ENCODE peak calls at places on chromosomes 2 and 18, in nine cellular contexts. F is retinal pigment epithelial cell, L is right lobe of liver, O is lower lobe of right lung, D is astrocyte of the spinal cord, H is dorsolateral prefrontal cortex, V is GM12865, T is right atrium auricular region, J is thyroid gland. A is an unnamed sample.

GRCh38 chr2:201542291-201542690 is 90.8 kb downstream of the STRADB start:
- DNase-seq in F (no peak), L (no peak), O (no peak), D (no peak), H (no peak), V (no peak), T (no peak), J (no peak), A (no peak)

GRCh38 chr2:109238580-109238979 is 109.6 kb downstream of the SH3RF3 start:
- DNase-seq in F (no peak), L (peak), O (peak), D (peak), H (peak), V (peak), T (peak), J (peak), A (peak)

GRCh38 chr2:146444987-146445386 is 1399.8 kb upstream of the ACVR2A start:
- DNase-seq in F (no peak), L (no peak), O (no peak), D (no peak), H (no peak), V (no peak), T (no peak), J (no peak), A (no peak)

GRCh38 chr2:11752906-11753305 is 6.5 kb downstream of the LPIN1 start:
- DNase-seq in F (no peak), L (no peak), O (no peak), D (no peak), H (no peak), V (no peak), T (no peak), J (no peak), A (no peak)

GRCh38 chr18:12308386-12309100 is 502 bp downstream of the TUBB6 start:
- DNase-seq in F (no peak), L (peak), O (peak), D (peak), H (no peak), V (peak), T (peak), J (peak), A (peak)

GRCh38 chr2:54850171-54851122 is 127.0 kb downstream of the EML6 start:
- DNase-seq in F (no peak), L (no peak), O (no peak), D (no peak), H (no peak), V (no peak), T (no peak), J (no peak), A (no peak)

GRCh38 chr2:175734679-175735078 is 267.4 kb downstream of the LNPK start:
- DNase-seq in F (no peak), L (no peak), O (no peak), D (no peak), H (peak), V (no peak), T (no peak), J (no peak), A (no peak)

GRCh38 chr2:159177957-159178356 is 108.5 kb downstream of the WDSUB1 start:
- DNase-seq in F (no peak), L (no peak), O (no peak), D (no peak), H (no peak), V (no peak), T (no peak), J (no peak), A (no peak)

GRCh38 chr2:173086518-173087213 is 11.0 kb downstream of the MAP3K20 start:
- DNase-seq in F (no peak), L (peak), O (no peak), D (no peak), H (no peak), V (no peak), T (no peak), J (peak), A (no peak)

GRCh38 chr18:49562481-49563129 is 748 bp downstream of the LIPG start:
- DNase-seq in F (no peak), L (no peak), O (no peak), D (no peak), H (no peak), V (no peak), T (no peak), J (peak), A (no peak)

GRCh38 chr2:48613211-48613610 is 4.4 kb upstream of the GTF2A1L start:
- DNase-seq in F (no peak), L (no peak), O (no peak), D (no peak), H (no peak), V (no peak), T (no peak), J (no peak), A (no peak)

GRCh38 chr2:152557273-152557879 is 159.9 kb downstream of the PRPF40A start:
- DNase-seq in F (no peak), L (no peak), O (no peak), D (peak), H (no peak), V (no peak), T (no peak), J (no peak), A (no peak)

GRCh38 chr2:74502720-74503505 is 3.5 kb upstream of the LBX2 start:
- DNase-seq in F (peak), L (peak), O (peak), D (peak), H (no peak), V (peak), T (peak), J (peak), A (peak)

GRCh38 chr2:222709191-222709891 is 37.9 kb downstream of the MOGAT1 start:
- DNase-seq in F (peak), L (no peak), O (peak), D (peak), H (peak), V (peak), T (peak), J (peak), A (peak)

GRCh38 chr18:410103-410502 is 90.4 kb downstream of the COLEC12 start:
- DNase-seq in F (no peak), L (no peak), O (no peak), D (no peak), H (no peak), V (no peak), T (no peak), J (no peak), A (peak)
- TF ChIP-seq CTCF in F (no peak), L (no peak), O (no peak), D (no peak), H (no peak), V (no peak), T (no peak), J (no peak), A (no peak)

GRCh38 chr2:96923810-96924774 is 54.2 kb upstream of the SEMA4C start:
- DNase-seq in F (no peak), L (no peak), O (no peak), D (no peak), H (no peak), V (no peak), T (no peak), J (peak), A (no peak)
- H3K4me3 ChIP-seq in F (no peak), L (no peak), O (no peak), D (no peak), H (peak), V (no peak), T (no peak), J (no peak), A (no peak)

DNA sequence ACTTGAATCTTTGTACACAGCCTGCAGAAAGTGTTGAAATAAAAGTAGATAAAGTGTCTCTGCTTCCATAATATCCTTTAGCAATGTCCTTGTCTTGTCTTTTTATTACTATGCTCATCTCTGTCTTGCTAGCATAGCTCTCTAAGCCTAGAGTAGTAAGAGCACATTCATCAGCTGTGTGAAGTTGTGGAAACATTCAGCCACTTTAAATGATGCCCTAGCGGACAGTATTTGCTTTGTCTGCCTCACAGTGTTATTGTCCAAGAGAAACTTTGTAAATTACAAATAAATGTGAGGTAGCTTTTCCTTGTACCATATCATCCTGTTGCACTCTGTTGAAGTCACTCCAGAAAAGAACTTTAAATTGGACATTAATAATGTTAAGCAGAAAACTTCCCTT is 60.3 kb upstream of the TTC21B start:
- DNase-seq in F (no peak), L (no peak), O (no peak), D (no peak), H (no peak), V (no peak), T (no peak), J (no peak), A (no peak)
- TF ChIP-seq CTCF in F (no peak), L (no peak), O (no peak), D (no peak), H (no peak), V (no peak), T (no peak), J (no peak), A (no peak)

GRCh38 chr18:8810157-8810556 is 104.8 kb downstream of the MTCL1 start:
- DNase-seq in F (no peak), L (no peak), O (no peak), D (no peak), H (no peak), V (no peak), T (no peak), J (no peak), A (no peak)

GRCh38 chr18:8808001-8808400 is 102.6 kb downstream of the MTCL1 start:
- DNase-seq in F (no peak), L (no peak), O (no peak), D (no peak), H (no peak), V (no peak), T (no peak), J (no peak), A (no peak)

GRCh38 chr18:8807502-8807833 is 102.1 kb downstream of the MTCL1 start:
- DNase-seq in F (no peak), L (no peak), O (no peak), D (no peak), H (no peak), V (no peak), T (no peak), J (no peak), A (no peak)

GRCh38 chr18:8811115-8811514 is 105.8 kb downstream of the MTCL1 start:
- DNase-seq in F (no peak), L (no peak), O (no peak), D (no peak), H (no peak), V (no peak), T (no peak), J (no peak), A (no peak)

GRCh38 chr18:8809514-8809913 is 104.2 kb downstream of the MTCL1 start:
- DNase-seq in F (no peak), L (no peak), O (no peak), D (no peak), H (no peak), V (no peak), T (no peak), J (no peak), A (no peak)
- H3K4me3 ChIP-seq in F (no peak), L (no peak), O (no peak), D (no peak), H (no peak), V (no peak), T (no peak), J (no peak), A (no peak)

GRCh38 chr2:115196577-115196976 is 754.1 kb downstream of the DPP10 start:
- DNase-seq in F (no peak), L (no peak), O (no peak), D (no peak), H (peak), V (no peak), T (no peak), J (no peak), A (no peak)

GRCh38 chr2:115200016-115200415 is 757.6 kb downstream of the DPP10 start:
- DNase-seq in F (no peak), L (no peak), O (no peak), D (no peak), H (peak), V (no peak), T (no peak), J (no peak), A (no peak)

GRCh38 chr2:115190459-115190858 is 748.0 kb downstream of the DPP10 start:
- DNase-seq in F (no peak), L (no peak), O (no peak), D (no peak), H (no peak), V (no peak), T (no peak), J (no peak), A (no peak)

DNA sequence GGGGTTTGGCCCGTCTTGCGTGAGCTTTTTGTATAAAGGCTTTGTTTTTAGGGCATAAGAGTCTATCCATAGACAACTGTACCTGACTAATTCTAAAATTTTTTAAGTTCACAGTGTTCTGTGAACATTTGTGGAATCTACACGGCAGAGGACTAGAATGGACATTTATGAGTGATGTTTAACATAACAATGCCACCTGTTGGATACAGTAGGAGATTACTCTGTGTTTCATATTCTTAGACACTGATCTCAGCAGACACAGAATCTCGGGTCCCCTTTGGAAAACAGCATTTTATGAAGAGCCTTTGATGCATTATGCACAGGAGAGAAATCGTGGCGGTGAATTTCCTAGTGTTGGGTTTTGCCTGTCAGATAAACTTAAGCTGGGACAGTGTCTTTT is 752.2 kb downstream of the DPP10 start:
- DNase-seq in F (no peak), L (no peak), O (no peak), D (no peak), H (no peak), V (no peak), T (no peak), J (no peak), A (no peak)
- TF ChIP-seq CTCF in F (no peak), L (no peak), O (no peak), D (no peak), H (no peak), V (no peak), T (no peak), J (no peak), A (no peak)

GRCh38 chr2:165390875-165391274 is 78.6 kb upstream of the CSRNP3 start:
- DNase-seq in F (no peak), L (no peak), O (no peak), D (no peak), H (no peak), V (no peak), T (no peak), J (no peak), A (no peak)

DNA sequence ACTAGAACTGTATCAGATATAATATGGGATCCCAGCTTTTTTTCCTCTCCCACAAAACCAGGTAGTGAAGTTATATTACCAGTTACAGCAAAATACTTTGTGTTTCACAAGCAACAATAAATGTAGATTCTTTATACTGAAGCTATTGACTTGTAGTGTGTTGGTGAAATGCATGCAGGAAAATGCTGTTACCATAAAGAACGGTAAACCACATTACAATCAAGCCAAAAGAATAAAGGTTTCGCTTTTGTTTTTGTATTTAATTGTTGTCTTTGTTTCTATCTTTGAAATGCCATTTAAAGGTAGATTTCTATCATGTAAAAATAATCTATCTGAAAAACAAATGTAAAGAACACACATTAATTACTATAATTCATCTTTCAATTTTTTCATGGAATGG is 77.7 kb upstream of the CSRNP3 start:
- DNase-seq in F (no peak), L (no peak), O (no peak), D (no peak), H (no peak), V (no peak), T (no peak), J (no peak), A (no peak)
- H3K4me3 ChIP-seq in F (no peak), L (no peak), O (no peak), D (no peak), H (no peak), V (no peak), T (no peak), J (no peak), A (no peak)

A was measured in fibroblast of the aortic adventitia.